ENCODE peak calls at places on chromosomes 5 and 9, in four cellular contexts. D is A549, L is HepG2, U is K562. K is an unnamed sample.

GRCh38 chr5:14870347-14871083 is 1.1 kb downstream of the ANKH start:
- DNase-seq in D (no peak), L (no peak), U (no peak), K (no peak)

GRCh38 chr5:24899180-24899579 is 254.4 kb upstream of the CDH10 start:
- DNase-seq in D (no peak), L (no peak), U (no peak), K (no peak)

GRCh38 chr9:113309204-113309813 is 6.1 kb upstream of the RNF183 start:
- DNase-seq in D (peak), L (peak), U (peak), K (no peak)

GRCh38 chr9:69168709-69169217 is 5.3 kb upstream of the TJP2 start:
- DNase-seq in D (no peak), L (peak), U (peak), K (peak)

GRCh38 chr9:3181049-3181953 is 337.4 kb upstream of the PUM3 start:
- DNase-seq in D (peak), L (peak), U (peak), K (peak)

GRCh38 chr5:19322716-19323485 is 665.1 kb downstream of the CDH18 start:
- DNase-seq in D (peak), L (no peak), U (peak), K (no peak)

GRCh38 chr5:95283761-95284511 is 958 bp downstream of the MCTP1 start:
- DNase-seq in D (peak), L (no peak), U (peak), K (no peak)

GRCh38 chr5:132080595-132080994 is 7.0 kb downstream of the CSF2 start:
- DNase-seq in D (no peak), L (no peak), U (no peak), K (no peak)

GRCh38 chr5:180027449-180028089 is 44.0 kb downstream of the RNF130 start:
- DNase-seq in D (no peak), L (no peak), U (no peak), K (no peak)

GRCh38 chr5:149445739-149446369 is 66.8 kb upstream of the IL17B start:
- DNase-seq in D (peak), L (peak), U (peak), K (no peak)

GRCh38 chr5:149452007-149452664 is 73.0 kb upstream of the IL17B start:
- DNase-seq in D (no peak), L (peak), U (peak), K (no peak)

GRCh38 chr5:149450199-149450598 is 71.1 kb upstream of the IL17B start:
- DNase-seq in D (no peak), L (no peak), U (no peak), K (no peak)

GRCh38 chr5:149447373-149448367 is 68.6 kb upstream of the IL17B start:
- DNase-seq in D (no peak), L (no peak), U (peak), K (no peak)

GRCh38 chr5:149448831-149449714 is 70.0 kb upstream of the IL17B start:
- DNase-seq in D (no peak), L (no peak), U (peak), K (no peak)
- TF ChIP-seq PHF8 in D (no peak), L (no peak), U (no peak), K (no peak)

DNA sequence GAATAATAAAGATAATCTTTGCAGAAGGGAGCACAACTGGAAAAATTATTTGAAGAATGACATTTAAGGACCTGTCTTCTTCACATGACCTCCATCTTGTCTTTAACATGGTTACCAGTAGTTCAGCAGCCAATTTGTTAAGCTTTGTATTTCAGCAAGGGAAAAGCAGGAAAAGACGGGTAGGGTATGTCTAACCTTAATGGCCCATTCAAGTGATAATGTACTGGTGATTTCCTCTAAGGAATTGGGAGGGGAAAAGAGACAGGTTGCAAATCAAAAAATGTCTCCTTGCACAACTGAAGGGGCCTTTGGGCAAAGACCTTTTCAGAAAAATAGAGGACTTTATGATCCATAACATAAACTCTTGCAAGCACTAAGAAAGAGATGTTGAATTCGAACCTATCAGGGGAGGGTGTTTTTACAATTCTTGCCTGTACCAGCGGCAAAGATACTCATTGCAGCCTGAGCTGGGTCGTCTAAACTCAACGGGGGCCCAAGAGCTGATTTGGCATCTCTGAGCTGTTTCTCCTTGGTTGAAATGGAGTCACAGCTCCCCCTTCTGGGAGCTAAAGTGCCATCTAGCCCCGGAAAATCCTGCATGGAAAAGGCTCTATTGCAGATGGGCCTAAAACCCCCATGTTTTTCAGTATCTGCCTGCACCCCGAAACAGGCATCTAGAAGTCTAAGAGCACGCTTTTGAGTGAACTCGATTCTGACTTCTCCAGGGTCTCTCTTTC is 3.8 kb downstream of the BRINP1 start:
- DNase-seq in D (peak), L (peak), U (peak), K (peak)
- TF ChIP-seq PHF8 in D (no peak), L (no peak), U (no peak), K (no peak)

DNA sequence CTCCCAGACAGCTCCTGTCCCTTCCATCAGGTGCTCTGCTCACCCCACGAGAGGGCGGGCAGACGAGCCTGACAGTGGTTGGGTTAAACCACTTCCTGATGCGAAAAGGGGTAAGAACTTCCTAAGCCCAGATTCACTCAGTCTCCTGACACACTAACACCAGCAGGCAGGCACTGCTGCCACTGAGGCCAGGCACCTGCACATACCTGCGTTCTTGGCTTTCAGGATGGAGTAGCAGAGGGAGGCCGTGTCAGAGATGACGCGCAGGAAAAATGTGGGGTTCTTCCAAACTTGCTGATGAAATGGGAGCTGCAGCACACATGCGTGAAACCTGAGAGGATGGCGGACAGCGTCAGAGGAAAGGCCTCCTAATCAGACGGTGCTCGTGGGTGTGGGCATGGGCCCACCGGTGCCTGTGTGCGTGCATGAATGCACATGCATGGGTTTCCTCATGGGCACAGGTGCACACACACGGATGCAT is 29.9 kb downstream of the SLC6A18 start:
- DNase-seq in D (no peak), L (no peak), U (no peak), K (no peak)
- TF ChIP-seq PHF8 in D (no peak), L (no peak), U (no peak), K (no peak)

GRCh38 chr5:143896471-143896870 is 84.5 kb downstream of the HMHB1 start:
- DNase-seq in D (no peak), L (no peak), U (no peak), K (no peak)

GRCh38 chr5:143898914-143899591 is 87.1 kb downstream of the HMHB1 start:
- DNase-seq in D (no peak), L (no peak), U (no peak), K (no peak)

GRCh38 chr5:143896981-143897380 is 85.0 kb downstream of the HMHB1 start:
- DNase-seq in D (no peak), L (no peak), U (no peak), K (no peak)

GRCh38 chr5:143893638-143894037 is 81.7 kb downstream of the HMHB1 start:
- DNase-seq in D (no peak), L (no peak), U (no peak), K (no peak)

GRCh38 chr5:143898381-143898780 is 86.4 kb downstream of the HMHB1 start:
- DNase-seq in D (no peak), L (no peak), U (no peak), K (no peak)
- TF ChIP-seq PHF8 in D (no peak), L (no peak), U (no peak), K (no peak)